ENCODE peak calls at places on chromosome 11, in eight cellular contexts. F is brain microvascular endothelial cell, G is lower lobe of right lung, N is pancreas, S is heart left ventricle, R is cardiac muscle cell, P is A549, W is RWPE1. A is an unnamed sample.

GRCh38 chr11:35364101-35364780 is 55.1 kb downstream of the SLC1A2 start:
- DNase-seq in R (no peak), F (peak; percentile 80), P (peak; percentile 74), W (peak; percentile 82), N (peak; percentile 76), S (peak; percentile 56), G (no peak), A (peak; percentile 14)

GRCh38 chr11:86816251-86816726 is 15.9 kb downstream of the PRSS23 start:
- DNase-seq in R (peak; percentile 36), G (no peak), F (peak; percentile 69), W (no peak), N (no peak), S (no peak), P (peak; percentile 72), A (no peak)

GRCh38 chr11:13939952-13940610 is 22.4 kb upstream of the SPON1 start:
- DNase-seq in R (no peak), F (no peak), W (peak; percentile 80), G (no peak), S (no peak), N (no peak), P (peak; percentile 24), A (no peak)

GRCh38 chr11:132646890-132647289 is 885.4 kb downstream of the OPCML start:
- DNase-seq in R (no peak), W (no peak), F (no peak), P (no peak), S (no peak), N (no peak), G (no peak), A (no peak)

GRCh38 chr11:70735976-70736375 is 337.6 kb downstream of the CTTN start:
- DNase-seq in P (no peak), N (no peak), W (no peak), R (no peak), S (no peak), F (no peak), G (no peak), A (no peak)

GRCh38 chr11:19892876-19893275 is 180.2 kb downstream of the NAV2 start:
- DNase-seq in N (no peak), G (no peak), W (no peak), P (no peak), F (no peak), S (no peak), R (no peak), A (no peak)

GRCh38 chr11:46363031-46363407 is 15.8 kb downstream of the DGKZ start:
- DNase-seq in R (no peak), W (peak; percentile 63), F (peak; percentile 83), P (peak; percentile 40), S (peak; percentile 75), N (no peak), G (peak; percentile 85), A (no peak)

GRCh38 chr11:75867778-75868374 is 52.9 kb downstream of the UVRAG start:
- DNase-seq in S (peak; percentile 33), G (no peak), N (peak; percentile 37), P (peak; percentile 52), F (peak; percentile 29), R (peak; percentile 80), W (peak; percentile 50), A (no peak)

GRCh38 chr11:129453293-129453721 is 77.7 kb downstream of the BARX2 start:
- DNase-seq in G (no peak), S (no peak), W (no peak), N (peak; percentile 75), F (no peak), P (no peak), R (no peak), A (no peak)

GRCh38 chr11:45096636-45097035 is 49.8 kb upstream of the PRDM11 start:
- DNase-seq in N (no peak), W (no peak), S (peak; percentile 11), P (no peak), R (no peak), G (no peak), F (no peak), A (no peak)

GRCh38 chr11:109849946-109850345 is 243.2 kb upstream of the ZC3H12C start:
- DNase-seq in G (no peak), S (no peak), P (no peak), F (no peak), R (no peak), N (no peak), W (no peak), A (no peak)

GRCh38 chr11:2700415-2701211 is 819 bp upstream of the KCNQ1OT1 start:
- DNase-seq in G (peak; percentile 83), P (peak; percentile 52), W (peak; percentile 20), R (peak; percentile 68), F (no peak), N (peak; percentile 61), S (peak; percentile 75), A (no peak)

GRCh38 chr11:20159680-20160381 is 444 bp downstream of the DBX1 start:
- DNase-seq in P (no peak), N (no peak), W (no peak), G (no peak), F (no peak), S (no peak), R (no peak), A (no peak)

GRCh38 chr11:128810784-128811514 is 56.1 kb downstream of the KCNJ1 start:
- DNase-seq in F (no peak), N (no peak), G (no peak), S (no peak), W (no peak), R (no peak), P (no peak), A (no peak)

GRCh38 chr11:98040061-98040808 is 980.5 kb upstream of the CNTN5 start:
- DNase-seq in W (no peak), R (no peak), S (no peak), G (no peak), F (no peak), N (no peak), P (no peak), A (no peak)

GRCh38 chr11:83813296-83813695 is 527.1 kb upstream of the CCDC90B start:
- DNase-seq in F (no peak), S (no peak), G (no peak), P (no peak), N (no peak), R (no peak), W (no peak), A (no peak)

GRCh38 chr11:124536520-124536919 is 6.9 kb downstream of the OR8B12 start:
- DNase-seq in N (no peak), G (peak; percentile 56), W (no peak), R (peak; percentile 37), F (peak; percentile 99), S (peak; percentile 29), P (peak; percentile 60), A (peak; percentile 29)

DNA sequence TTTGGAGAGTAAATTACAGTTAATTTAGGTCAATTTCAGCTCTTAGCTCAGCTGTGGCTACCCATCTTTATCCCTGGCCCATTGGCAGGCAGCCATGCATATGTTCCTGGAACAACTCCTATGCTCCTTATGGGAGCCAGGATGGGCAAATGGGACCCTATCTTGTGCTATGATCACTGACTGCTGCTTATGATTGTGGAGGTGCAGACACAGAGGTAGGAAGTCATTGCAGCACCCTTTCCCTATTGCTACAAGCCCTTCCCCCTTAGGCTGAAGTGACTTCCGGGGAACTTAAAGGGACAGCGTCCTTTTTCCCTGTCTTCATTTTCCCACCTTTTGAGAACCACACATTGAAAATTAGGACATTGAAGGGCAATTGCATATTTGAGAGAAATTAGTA is 112.7 kb downstream of the FCHSD2 start:
- DNase-seq in S (no peak), F (no peak), P (no peak), W (no peak), R (no peak), G (no peak), N (no peak), A (no peak)
- H3K27ac ChIP-seq in S (no peak overlapping the region), F (no peak overlapping the region), P (no peak overlapping the region), W (no peak overlapping the region), R (no peak overlapping the region), G (no peak overlapping the region), N (no peak overlapping the region), A (no peak overlapping the region)

DNA sequence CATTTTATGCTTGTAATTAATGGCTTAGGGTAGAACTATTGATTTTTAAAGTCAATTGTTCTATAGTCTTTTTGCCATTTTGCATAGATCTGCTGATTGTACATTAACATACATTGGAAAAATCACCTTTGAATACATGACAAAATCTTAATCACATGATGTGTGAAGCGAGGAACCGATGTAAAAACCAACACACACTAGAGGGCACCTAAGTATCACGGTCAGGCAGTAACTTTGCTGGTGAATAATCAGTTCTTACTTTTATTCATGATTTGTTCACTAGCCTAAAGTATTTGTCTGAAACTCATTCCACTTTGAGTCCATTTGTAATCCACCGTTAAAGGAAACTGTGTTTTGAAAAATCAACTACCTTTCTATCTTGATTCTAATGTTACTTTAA is 28.2 kb downstream of the JHY start:
- DNase-seq in G (no peak), S (no peak), W (peak; percentile 24), R (peak; percentile 28), P (peak; percentile 29), N (no peak), F (peak; percentile 33), A (no peak)
- H3K27ac ChIP-seq in G (no peak overlapping the region), S (no peak overlapping the region), W (no peak overlapping the region), R (no peak overlapping the region), P (no peak overlapping the region), N (no peak overlapping the region), F (no peak overlapping the region), A (no peak overlapping the region)

GRCh38 chr11:67044496-67044895 is 12.2 kb upstream of the RHOD start:
- DNase-seq in G (no peak), R (no peak), W (no peak), N (no peak), S (no peak), F (no peak), P (no peak), A (no peak)
- H3K27ac ChIP-seq in G (no peak overlapping the region), R (no peak overlapping the region), W (peak overlapping the region; percentile 51), N (no peak overlapping the region), S (no peak overlapping the region), F (no peak overlapping the region), P (peak overlapping the region; percentile 71), A (no peak overlapping the region)

DNA sequence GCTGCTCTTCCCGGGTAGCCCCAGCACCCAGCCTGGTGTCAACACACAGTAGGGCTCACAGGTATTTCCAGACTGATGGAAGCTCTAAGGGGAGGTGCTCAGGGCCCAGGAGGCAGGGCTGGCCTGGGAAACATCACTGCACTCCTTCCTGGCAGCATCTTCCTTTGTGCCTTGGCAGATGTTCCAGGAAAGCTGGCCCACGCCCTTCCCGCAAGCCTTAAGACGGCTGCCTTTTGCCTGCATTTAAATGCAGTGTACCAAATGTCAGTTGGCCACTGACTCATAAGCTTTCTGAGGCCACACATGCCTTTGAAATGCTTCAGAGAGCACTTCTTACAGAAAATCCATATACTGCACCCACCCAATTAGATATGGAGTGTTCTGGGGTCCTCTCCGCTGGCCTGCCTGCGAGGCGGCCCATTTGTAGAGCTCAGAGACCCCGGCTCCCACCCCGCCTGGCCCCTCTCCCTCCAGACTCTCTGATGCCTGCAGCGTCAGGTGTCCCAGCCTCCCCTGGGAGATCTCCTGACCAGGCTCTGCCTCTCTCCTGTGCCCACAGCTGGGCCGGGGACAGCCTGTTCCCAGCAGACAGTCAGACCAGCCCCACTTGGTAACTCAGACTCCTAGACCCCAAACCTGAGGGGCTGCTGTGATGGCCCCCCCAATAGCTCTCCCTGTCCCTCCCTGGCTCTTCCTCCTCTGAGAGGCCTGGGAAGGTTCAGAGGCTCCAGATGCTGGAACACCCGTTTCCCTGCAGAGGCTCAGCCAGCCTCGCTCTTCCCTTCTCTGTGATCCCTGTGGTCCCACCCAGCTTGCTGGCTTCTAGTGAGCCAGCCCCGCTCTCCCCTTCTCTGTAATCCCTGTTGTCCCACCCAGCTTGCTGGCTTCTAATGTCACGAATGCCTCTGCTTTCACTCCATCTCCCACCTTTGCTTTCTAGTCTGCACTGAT is 47.6 kb upstream of the THY1 start:
- DNase-seq in R (no peak), S (no peak), W (peak; percentile 52), P (no peak), F (peak; percentile 64), G (no peak), N (no peak), A (peak; percentile 40)
- H3K27ac ChIP-seq in R (no peak overlapping the region), S (no peak overlapping the region), W (peak overlapping the region; percentile 95), P (no peak overlapping the region), F (no peak overlapping the region), G (no peak overlapping the region), N (no peak overlapping the region), A (no peak overlapping the region)

A was measured in epithelial cell of prostate.